ENCODE peak calls at places on chromosomes 12 and 14, in seven cellular contexts. K, I, P, J, W, O and H are unnamed samples.

GRCh38 chr12:116958402-116959197 is 47.9 kb downstream of the FBXW8 start:
- DNase-seq in W (peak), K (no peak), J (no peak), O (no peak), I (peak), P (no peak), H (no peak)

GRCh38 chr14:93527076-93527692 is 96.4 kb downstream of the UNC79 start:
- DNase-seq in O (no peak), W (peak), K (no peak), I (no peak), P (no peak), J (no peak), H (no peak)

GRCh38 chr14:104885973-104886689 is 21.1 kb downstream of the CEP170B start:
- DNase-seq in I (no peak), P (no peak), W (no peak), O (no peak), J (no peak), K (no peak), H (peak)

GRCh38 chr14:76993743-76994142 is 34.8 kb downstream of the IRF2BPL start:
- DNase-seq in O (no peak), P (no peak), K (no peak), I (no peak), J (no peak), W (no peak), H (peak)

GRCh38 chr14:59321184-59321952 is 132.9 kb downstream of the DAAM1 start:
- DNase-seq in O (no peak), J (peak), W (peak), K (no peak), P (no peak), I (peak), H (no peak)

GRCh38 chr14:37343307-37344094 is 145.8 kb downstream of the MIPOL1 start:
- DNase-seq in K (no peak), P (no peak), J (no peak), I (peak), W (peak), O (no peak), H (no peak)

GRCh38 chr14:68880581-68881105 is 87.8 kb upstream of the ZFP36L1 start:
- DNase-seq in J (no peak), K (no peak), P (no peak), I (no peak), W (no peak), O (no peak), H (no peak)

GRCh38 chr14:71754422-71755095 is 177.7 kb upstream of the RGS6 start:
- DNase-seq in P (no peak), K (no peak), O (no peak), W (no peak), I (no peak), J (no peak), H (no peak)

GRCh38 chr12:2336409-2336829 is 283.6 kb downstream of the CACNA1C start:
- DNase-seq in I (peak), W (peak), O (no peak), J (peak), P (no peak), K (no peak), H (peak)

GRCh38 chr12:4322789-4323188 is 1.8 kb downstream of the TIGAR start:
- DNase-seq in I (no peak), W (no peak), J (no peak), P (no peak), K (no peak), O (no peak), H (peak)

GRCh38 chr12:22535478-22535877 is 8.9 kb downstream of the C2CD5 start:
- DNase-seq in K (no peak), P (no peak), J (no peak), O (no peak), W (no peak), I (no peak), H (no peak)

GRCh38 chr12:1920436-1920835 is 2.0 kb upstream of the CACNA2D4 start:
- DNase-seq in J (no peak), P (no peak), W (no peak), O (no peak), I (no peak), K (no peak), H (no peak)

GRCh38 chr14:29940482-29940881 is 12.8 kb upstream of the PRKD1 start:
- DNase-seq in K (no peak), P (no peak), O (no peak), W (no peak), J (no peak), I (no peak), H (no peak)
- TF ChIP-seq CTCF in K (no peak), P (no peak), O (no peak), W (no peak), J (no peak), I (no peak), H (no peak)

GRCh38 chr12:53004178-53004577 is 2.1 kb upstream of the EIF4B start:
- DNase-seq in W (peak), K (no peak), O (no peak), J (no peak), I (no peak), P (no peak), H (no peak)

GRCh38 chr12:53005986-53006809 is at the start of gene EIF4B:
- DNase-seq in P (peak), W (peak), J (peak), I (peak), O (peak), K (peak), H (peak)

GRCh38 chr12:53004582-53004981 is 1.7 kb upstream of the EIF4B start:
- DNase-seq in J (no peak), O (no peak), P (no peak), I (peak), W (peak), K (no peak), H (no peak)

GRCh38 chr12:53006810-53007742 is 820 bp downstream of the EIF4B start:
- DNase-seq in W (peak), J (no peak), O (peak), K (peak), P (peak), I (peak), H (peak)

DNA sequence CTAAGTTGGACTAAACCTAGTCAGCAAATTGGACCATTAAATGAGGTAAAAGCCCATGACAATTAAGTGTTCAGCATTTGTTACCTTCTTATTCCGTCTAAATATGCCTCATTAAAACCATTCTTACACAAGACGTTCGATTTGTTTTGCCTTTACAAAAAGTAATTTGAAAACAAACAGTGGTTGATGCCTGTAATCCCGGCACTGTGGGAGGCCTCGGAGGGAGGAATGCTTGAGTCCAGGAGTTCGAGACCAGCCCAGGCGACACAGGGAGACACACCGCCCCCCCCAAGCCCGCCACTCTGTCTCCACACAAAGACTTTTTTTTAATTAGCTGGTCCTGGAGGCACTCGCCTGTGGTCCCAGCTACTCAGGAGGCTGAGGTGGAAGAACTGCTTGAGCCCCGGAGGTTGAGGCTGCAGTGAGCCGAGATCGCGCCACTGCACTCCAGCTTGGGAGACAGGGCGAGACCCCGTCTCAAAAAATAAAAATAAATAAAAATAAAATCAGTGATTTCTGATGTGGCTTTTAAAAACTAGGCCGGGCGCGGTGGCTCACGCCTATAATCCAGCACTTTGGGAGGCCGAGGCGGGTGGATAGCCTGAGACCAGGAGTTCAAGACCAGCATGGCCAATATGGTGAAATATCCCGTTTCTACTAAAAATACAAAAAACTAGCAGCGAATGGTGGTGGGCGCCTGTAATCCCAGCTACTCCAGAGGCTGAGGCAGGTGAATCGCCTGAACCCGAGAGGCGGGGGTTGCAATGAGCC is 856 bp upstream of the EIF4B start:
- DNase-seq in P (peak), I (no peak), O (peak), J (no peak), K (peak), W (no peak), H (no peak)
- H3K4me3 ChIP-seq in P (peak), I (peak), O (peak), J (peak), K (peak), W (peak), H (peak)

GRCh38 chr12:71755146-71755892 is 656 bp downstream of the RAB21 start:
- DNase-seq in J (no peak), O (peak), I (peak), W (peak), P (peak), K (peak), H (peak)
- TF ChIP-seq CTCF in J (no peak), O (no peak), I (no peak), W (no peak), P (no peak), K (no peak), H (peak)

GRCh38 chr12:16526693-16527092 is 79.3 kb downstream of the LMO3 start:
- DNase-seq in P (no peak), J (peak), I (peak), O (no peak), K (no peak), W (peak), H (no peak)
- H3K4me3 ChIP-seq in P (no peak), J (no peak), I (no peak), O (no peak), K (no peak), W (no peak), H (no peak)